ENCODE peak calls at places on chromosomes 4 and X, in seven cellular contexts. C, E, L, T, B, K and R are unnamed samples.

GRCh38 chrX:42143866-42144592 is 220.7 kb upstream of the CASK start:
- DNase-seq in C (no peak), E (no peak), L (no peak), T (no peak), B (no peak), K (no peak), R (no peak)

GRCh38 chr4:38154681-38155588 is 194.7 kb downstream of the PTTG2 start:
- DNase-seq in C (peak; percentile 79), E (no peak), L (peak; percentile 78), T (no peak), B (no peak), K (no peak), R (no peak)

GRCh38 chr4:41692717-41693345 is 55.7 kb downstream of the PHOX2B start:
- DNase-seq in C (peak; percentile 56), E (peak; percentile 7), L (peak; percentile 65), T (peak; percentile 22), B (peak; percentile 70), K (no peak), R (peak; percentile 44)

GRCh38 chr4:102263024-102263787 is 82.1 kb downstream of the SLC39A8 start:
- DNase-seq in C (no peak), E (peak; percentile 52), L (no peak), T (peak; percentile 59), B (peak; percentile 41), K (peak; percentile 0), R (no peak)

GRCh38 chr4:25117274-25117673 is 43.0 kb downstream of the SEPSECS start:
- DNase-seq in C (no peak), E (no peak), L (no peak), T (no peak), B (no peak), K (no peak), R (no peak)

GRCh38 chr4:80016506-80016905 is 56.5 kb downstream of the ANTXR2 start:
- DNase-seq in C (no peak), E (no peak), L (no peak), T (peak; percentile 68), B (no peak), K (no peak), R (no peak)

GRCh38 chr4:152352645-152353116 is 183.2 kb downstream of the FBXW7 start:
- DNase-seq in C (no peak), E (peak; percentile 53), L (no peak), T (peak; percentile 99), B (peak; percentile 97), K (peak; percentile 3), R (peak; percentile 11)

GRCh38 chr4:40991908-40992307 is 222.4 kb downstream of the APBB2 start:
- DNase-seq in C (no peak), E (no peak), L (no peak), T (no peak), B (peak; percentile 7), K (no peak), R (no peak)

GRCh38 chr4:82905205-82905604 is 4.7 kb downstream of the THAP9 start:
- DNase-seq in C (no peak), E (no peak), L (no peak), T (peak; percentile 57), B (peak; percentile 22), K (no peak), R (no peak)

GRCh38 chrX:119617511-119618164 is 11.4 kb upstream of the NKRF start:
- DNase-seq in C (peak; percentile 39), E (no peak), L (no peak), T (no peak), B (no peak), K (no peak), R (no peak)

GRCh38 chr4:142405021-142405991 is 440.8 kb downstream of the INPP4B start:
- DNase-seq in C (peak; percentile 38), E (peak; percentile 66), L (no peak), T (peak; percentile 76), B (peak; percentile 80), K (peak; percentile 52), R (no peak)

GRCh38 chr4:84496356-84497219 is 2.5 kb downstream of the NKX6-1 start:
- DNase-seq in C (no peak), E (no peak), L (no peak), T (no peak), B (peak; percentile 38), K (no peak), R (no peak)

GRCh38 chr4:52015366-52015765 is 4.8 kb downstream of the LRRC66 start:
- DNase-seq in C (no peak), E (no peak), L (no peak), T (no peak), B (peak; percentile 20), K (no peak), R (no peak)

GRCh38 chr4:41420576-41420975 is 117.4 kb upstream of the LIMCH1 start:
- DNase-seq in C (no peak), E (no peak), L (no peak), T (no peak), B (no peak), K (no peak), R (no peak)

DNA sequence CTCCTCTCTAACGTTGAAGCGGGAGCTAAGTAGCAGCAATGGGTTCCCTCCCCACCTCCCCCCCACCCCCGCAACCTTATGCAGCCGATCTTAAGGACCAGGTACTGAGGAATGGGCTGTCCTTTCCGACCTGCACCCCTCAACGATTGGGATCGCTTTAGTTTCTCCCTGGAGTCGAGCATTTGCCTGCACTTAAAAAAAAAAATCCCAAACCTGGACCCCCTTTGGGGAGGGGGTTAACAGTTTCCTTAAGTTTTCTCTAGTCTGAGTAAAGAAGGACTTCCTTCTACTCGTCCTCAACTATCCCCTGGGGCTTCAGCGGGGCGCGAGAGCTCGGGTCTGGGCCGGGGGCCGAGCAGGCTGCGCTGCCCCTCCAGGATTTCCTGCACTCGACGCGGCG is 25.7 kb upstream of the BCORL1 start:
- DNase-seq in C (no peak), E (no peak), L (no peak), T (no peak), B (no peak), K (no peak), R (no peak)
- H3K4me3 ChIP-seq in C (peak overlapping the region; percentile 44), E (peak overlapping the region; percentile 39), L (peak overlapping the region; percentile 48), T (peak overlapping the region; percentile 23), B (peak overlapping the region; percentile 19), K (no peak overlapping the region), R (peak overlapping the region; percentile 26)

DNA sequence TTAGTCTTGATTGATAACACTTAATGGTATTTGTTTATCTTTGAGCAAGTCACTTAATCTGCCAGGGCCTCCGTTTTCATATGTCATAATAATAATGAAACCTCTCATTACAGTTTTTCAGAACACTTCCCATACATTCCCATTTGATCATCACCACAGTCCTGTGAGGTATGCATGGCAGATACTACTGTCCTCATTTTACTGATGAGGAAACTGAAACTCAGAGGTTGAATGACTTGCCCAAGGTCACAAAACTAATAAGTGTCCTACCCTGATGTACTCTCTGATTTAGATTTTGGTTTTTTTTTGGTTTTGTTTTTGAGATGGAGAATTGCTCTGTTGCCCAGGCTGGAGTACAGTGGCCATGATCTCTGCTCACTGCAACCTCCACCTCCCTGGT is 25.7 kb downstream of the ZFX start:
- DNase-seq in C (no peak), E (no peak), L (no peak), T (no peak), B (no peak), K (no peak), R (no peak)
- H3K36me3 ChIP-seq in C (peaks cover 66% of the 10 kb centered on the region), E (peaks cover 26% of the 10 kb centered on the region), L (peaks cover 27% of the 10 kb centered on the region), T (peaks cover 10% of the 10 kb centered on the region), B (peaks cover 53% of the 10 kb centered on the region), K (peaks cover 43% of the 10 kb centered on the region), R (peaks cover 50% of the 10 kb centered on the region)

GRCh38 chr4:5888706-5889696 is 3.9 kb downstream of the CRMP1 start:
- DNase-seq in C (no peak), E (no peak), L (no peak), T (no peak), B (no peak), K (no peak), R (no peak)

GRCh38 chr4:5887361-5888221 is 5.3 kb downstream of the CRMP1 start:
- DNase-seq in C (no peak), E (no peak), L (no peak), T (no peak), B (no peak), K (no peak), R (no peak)

GRCh38 chr4:5888222-5888701 is 4.6 kb downstream of the CRMP1 start:
- DNase-seq in C (no peak), E (no peak), L (no peak), T (no peak), B (no peak), K (no peak), R (no peak)

GRCh38 chr4:5885733-5886132 is 7.2 kb downstream of the CRMP1 start:
- DNase-seq in C (no peak), E (no peak), L (no peak), T (no peak), B (no peak), K (no peak), R (no peak)

DNA sequence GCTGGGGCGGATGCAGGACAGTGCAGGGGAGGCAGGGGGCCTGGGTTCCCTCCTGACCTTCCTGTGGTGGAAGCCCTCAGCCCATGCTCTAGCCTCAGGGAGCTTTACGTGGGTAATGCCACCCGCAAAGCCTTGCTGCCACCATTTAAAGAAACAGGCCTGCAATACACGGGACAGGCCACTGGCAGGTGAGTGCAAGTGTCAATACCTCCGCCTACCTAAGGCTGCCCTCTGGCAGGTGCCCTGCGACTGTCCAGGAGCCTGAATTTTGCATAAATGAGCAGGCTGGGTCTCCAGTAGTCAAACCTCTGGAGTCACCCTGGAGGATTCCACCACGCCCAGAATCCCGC is 5.9 kb downstream of the CRMP1 start:
- DNase-seq in C (no peak), E (no peak), L (no peak), T (no peak), B (no peak), K (no peak), R (no peak)
- H3K4me3 ChIP-seq in C (peak overlapping the region; percentile 47), E (no peak overlapping the region), L (peak overlapping the region; percentile 48), T (peak overlapping the region; percentile 66), B (no peak overlapping the region), K (no peak overlapping the region), R (peak overlapping the region; percentile 75)

DNA sequence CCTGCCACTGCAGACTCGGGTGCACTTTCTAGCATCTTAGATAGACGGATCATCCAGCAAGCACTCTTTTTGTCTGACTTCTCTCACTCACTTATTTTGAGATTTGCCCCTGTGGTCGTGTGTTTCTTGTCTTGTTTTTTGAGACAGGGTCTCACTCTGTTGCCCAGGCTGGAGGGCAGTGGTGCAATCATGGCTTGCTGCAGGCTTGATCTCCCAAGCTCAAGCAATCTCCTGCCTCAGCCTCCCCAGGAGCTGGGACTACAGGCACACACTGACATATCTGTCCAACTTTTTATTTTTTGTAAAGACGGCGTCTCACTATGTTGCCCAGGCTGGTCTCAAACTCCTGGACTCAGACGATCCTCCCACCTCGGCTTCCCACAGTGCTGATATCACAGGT is 26.7 kb downstream of the FGFR3 start:
- DNase-seq in C (no peak), E (no peak), L (no peak), T (no peak), B (no peak), K (no peak), R (no peak)
- H3K36me3 ChIP-seq in C (peaks cover 100% of the 10 kb centered on the region), E (peaks cover 8% of the 10 kb centered on the region), L (peaks cover 92% of the 10 kb centered on the region), T (peaks cover 26% of the 10 kb centered on the region), B (peaks cover 17% of the 10 kb centered on the region), K (peaks cover 94% of the 10 kb centered on the region), R (peaks cover 88% of the 10 kb centered on the region)

GRCh38 chr4:174120446-174121142 is 162.9 kb downstream of the FBXO8 start:
- DNase-seq in C (no peak), E (peak; percentile 44), L (no peak), T (peak; percentile 54), B (peak; percentile 92), K (no peak), R (peak; percentile 22)
- H3K4me3 ChIP-seq in C (peak overlapping the region; percentile 31), E (peak overlapping the region; percentile 14), L (no peak overlapping the region), T (peak overlapping the region; percentile 65), B (peak overlapping the region; percentile 19), K (no peak overlapping the region), R (no peak overlapping the region)